ENCODE peak calls at places on chromosomes 3 and 15, in six cellular contexts. D is tibial nerve, S is neuronal stem cell, Q is A673, Z is uterus, F is HCT116. A is an unnamed sample.

GRCh38 chr3:16183601-16184270 is 9.3 kb downstream of the GALNT15 start:
- DNase-seq in D (no peak), S (no peak), Q (no peak), Z (peak; percentile 45), F (no peak), A (no peak)

GRCh38 chr15:73078722-73079121 is 26.5 kb downstream of the NEO1 start:
- DNase-seq in D (no peak), S (no peak), Q (peak; percentile 73), Z (no peak), F (no peak), A (no peak)

GRCh38 chr3:141858312-141858711 is 18.1 kb upstream of the ATP1B3 start:
- DNase-seq in D (no peak), S (no peak), Q (no peak), Z (no peak), F (no peak), A (no peak)

GRCh38 chr3:129549006-129549800 is 6.2 kb downstream of the H1-8 start:
- DNase-seq in D (no peak), S (no peak), Q (no peak), Z (no peak), F (no peak), A (no peak)

GRCh38 chr15:61769557-61769956 is 290.7 kb downstream of the VPS13C start:
- DNase-seq in D (no peak), S (no peak), Q (no peak), Z (no peak), F (no peak), A (no peak)

GRCh38 chr3:190356246-190356645 is 31.7 kb upstream of the CLDN16 start:
- DNase-seq in D (no peak), S (no peak), Q (no peak), Z (no peak), F (no peak), A (no peak)

GRCh38 chr15:51132384-51133139 is 37.9 kb upstream of the TNFAIP8L3 start:
- DNase-seq in D (peak; percentile 51), S (peak; percentile 35), Q (peak; percentile 51), Z (peak; percentile 56), F (peak; percentile 15), A (peak; percentile 51)

GRCh38 chr15:68224546-68225250 is 4.8 kb downstream of the CLN6 start:
- DNase-seq in D (no peak), S (no peak), Q (no peak), Z (no peak), F (no peak), A (no peak)

GRCh38 chr3:123778991-123779622 is 105.0 kb downstream of the MYLK start:
- DNase-seq in D (no peak), S (no peak), Q (no peak), Z (peak; percentile 49), F (no peak), A (no peak)

GRCh38 chr15:63466378-63467192 is 37.8 kb upstream of the USP3 start:
- DNase-seq in D (no peak), S (peak; percentile 43), Q (peak; percentile 73), Z (peak; percentile 30), F (peak; percentile 74), A (peak; percentile 89)

DNA sequence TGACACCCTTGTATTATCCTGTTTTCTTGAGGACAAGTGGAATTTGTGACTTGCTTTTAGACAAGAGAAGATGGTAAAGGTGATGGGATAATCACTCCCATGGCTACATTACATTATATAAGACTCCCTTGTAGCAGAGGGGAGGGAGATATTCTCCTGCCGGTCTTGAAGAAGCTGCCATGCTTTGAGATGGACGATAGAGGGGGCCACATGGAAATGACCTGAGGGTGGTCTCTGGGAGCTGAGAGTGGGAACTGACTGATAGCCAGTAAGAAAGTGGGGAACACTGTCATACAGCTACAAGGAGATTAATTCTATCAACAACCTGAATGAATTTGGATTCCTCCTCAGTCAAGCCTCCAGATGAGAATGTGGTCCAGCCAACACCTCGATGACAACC is 540.1 kb downstream of the NTRK3 start:
- DNase-seq in D (no peak), S (no peak), Q (no peak), Z (no peak), F (no peak), A (peak; percentile 40)
- H3K4me3 ChIP-seq in D (no peak overlapping the region), S (no peak overlapping the region), Q (no peak overlapping the region), Z (no peak overlapping the region), F (no peak overlapping the region), A (no peak overlapping the region)

GRCh38 chr3:28553175-28553574 is 204.6 kb upstream of the AZI2 start:
- DNase-seq in D (no peak), S (no peak), Q (no peak), Z (no peak), F (no peak), A (no peak)
- H3K27me3 ChIP-seq in D (no peaks in the 10 kb centered on the region), S (no peaks in the 10 kb centered on the region), Q (no peaks in the 10 kb centered on the region), Z (no peaks in the 10 kb centered on the region), F (peaks cover under 1% of the 10 kb centered on the region), A (no peaks in the 10 kb centered on the region)

GRCh38 chr15:90497912-90498311 is 31.8 kb upstream of the CRTC3 start:
- DNase-seq in D (no peak), S (no peak), Q (no peak), Z (no peak), F (no peak), A (peak; percentile 35)
- H3K36me3 ChIP-seq in D (peaks cover 99% of the 10 kb centered on the region), S (peaks cover 6% of the 10 kb centered on the region), Q (peaks cover 49% of the 10 kb centered on the region), Z (no peaks in the 10 kb centered on the region), F (peaks cover 47% of the 10 kb centered on the region), A (peaks cover 12% of the 10 kb centered on the region)

GRCh38 chr15:31435256-31435781 is 108.7 kb downstream of the KLF13 start:
- DNase-seq in D (peak; percentile 53), S (peak; percentile 30), Q (no peak), Z (peak; percentile 87), F (peak; percentile 59), A (peak; percentile 86)
- H3K4me3 ChIP-seq in D (no peak overlapping the region), S (no peak overlapping the region), Q (no peak overlapping the region), Z (no peak overlapping the region), F (no peak overlapping the region), A (no peak overlapping the region)

A was measured in H7.